ENCODE peak calls at places on chromosomes 5 and 9, in nine cellular contexts. One of them, this sample, is unnamed.

GRCh38 chr9:94911211-94911610 is 184.7 kb downstream of the AOPEP start:
- DNase-seq in thyroid gland: no peak
- DNase-seq in cardiac muscle cell: no peak
- DNase-seq in PC-3: no peak
- DNase-seq in CD4-positive, alpha-beta T cell: no peak
- DNase-seq in WTC11: no peak
- DNase-seq in cardiac fibroblast: no peak
- DNase-seq in mammary epithelial cell: no peak
- DNase-seq in fibroblast of lung: no peak
- DNase-seq in this sample: no peak

GRCh38 chr5:151326276-151326675 is 21.1 kb downstream of the SLC36A2 start:
- DNase-seq in mammary epithelial cell: no peak
- DNase-seq in PC-3: no peak
- DNase-seq in cardiac fibroblast: no peak
- DNase-seq in CD4-positive, alpha-beta T cell: no peak
- DNase-seq in WTC11: no peak
- DNase-seq in thyroid gland: no peak
- DNase-seq in cardiac muscle cell: no peak
- DNase-seq in fibroblast of lung: no peak
- DNase-seq in this sample: no peak

GRCh38 chr9:98502311-98502975 is 206.3 kb downstream of the GABBR2 start:
- DNase-seq in cardiac fibroblast: peak
- DNase-seq in CD4-positive, alpha-beta T cell: no peak
- DNase-seq in PC-3: no peak
- DNase-seq in mammary epithelial cell: no peak
- DNase-seq in thyroid gland: peak
- DNase-seq in WTC11: no peak
- DNase-seq in fibroblast of lung: peak
- DNase-seq in cardiac muscle cell: no peak
- DNase-seq in this sample: peak

GRCh38 chr5:172002840-172003512 is 3.5 kb downstream of the FBXW11 start:
- DNase-seq in mammary epithelial cell: no peak
- DNase-seq in WTC11: no peak
- DNase-seq in cardiac muscle cell: no peak
- DNase-seq in fibroblast of lung: no peak
- DNase-seq in thyroid gland: no peak
- DNase-seq in PC-3: no peak
- DNase-seq in cardiac fibroblast: no peak
- DNase-seq in CD4-positive, alpha-beta T cell: no peak
- DNase-seq in this sample: no peak

GRCh38 chr9:126708178-126708577 is 94.5 kb downstream of the LMX1B start:
- DNase-seq in PC-3: no peak
- DNase-seq in WTC11: no peak
- DNase-seq in cardiac fibroblast: no peak
- DNase-seq in CD4-positive, alpha-beta T cell: no peak
- DNase-seq in mammary epithelial cell: no peak
- DNase-seq in fibroblast of lung: no peak
- DNase-seq in cardiac muscle cell: no peak
- DNase-seq in thyroid gland: no peak
- DNase-seq in this sample: no peak

GRCh38 chr5:139312075-139312474 is 18.5 kb downstream of the MATR3 start:
- DNase-seq in mammary epithelial cell: no peak
- DNase-seq in CD4-positive, alpha-beta T cell: no peak
- DNase-seq in cardiac fibroblast: no peak
- DNase-seq in fibroblast of lung: no peak
- DNase-seq in cardiac muscle cell: no peak
- DNase-seq in PC-3: no peak
- DNase-seq in thyroid gland: no peak
- DNase-seq in WTC11: no peak
- DNase-seq in this sample: no peak

GRCh38 chr9:127361561-127361960 is 35.4 kb upstream of the SLC2A8 start:
- DNase-seq in PC-3: no peak
- DNase-seq in CD4-positive, alpha-beta T cell: no peak
- DNase-seq in thyroid gland: no peak
- DNase-seq in fibroblast of lung: no peak
- DNase-seq in cardiac fibroblast: no peak
- DNase-seq in WTC11: no peak
- DNase-seq in cardiac muscle cell: no peak
- DNase-seq in mammary epithelial cell: peak
- DNase-seq in this sample: no peak

GRCh38 chr9:110623462-110624025 is 44.0 kb upstream of the SVEP1 start:
- DNase-seq in WTC11: no peak
- DNase-seq in PC-3: peak
- DNase-seq in cardiac fibroblast: peak
- DNase-seq in thyroid gland: peak
- DNase-seq in fibroblast of lung: peak
- DNase-seq in CD4-positive, alpha-beta T cell: no peak
- DNase-seq in cardiac muscle cell: peak
- DNase-seq in mammary epithelial cell: peak
- DNase-seq in this sample: peak

GRCh38 chr5:112682621-112683061 is 55.0 kb upstream of the APC start:
- DNase-seq in mammary epithelial cell: no peak
- DNase-seq in cardiac muscle cell: no peak
- DNase-seq in fibroblast of lung: no peak
- DNase-seq in thyroid gland: no peak
- DNase-seq in cardiac fibroblast: no peak
- DNase-seq in WTC11: no peak
- DNase-seq in CD4-positive, alpha-beta T cell: no peak
- DNase-seq in PC-3: peak
- DNase-seq in this sample: peak

GRCh38 chr5:36696059-36696673 is 89.8 kb downstream of the SLC1A3 start:
- DNase-seq in thyroid gland: peak
- DNase-seq in cardiac muscle cell: peak
- DNase-seq in cardiac fibroblast: peak
- DNase-seq in WTC11: peak
- DNase-seq in fibroblast of lung: peak
- DNase-seq in mammary epithelial cell: peak
- DNase-seq in PC-3: peak
- DNase-seq in CD4-positive, alpha-beta T cell: peak
- DNase-seq in this sample: peak
- TF ChIP-seq CTCF in thyroid gland: peak
- TF ChIP-seq CTCF in cardiac muscle cell: peak
- TF ChIP-seq CTCF in cardiac fibroblast: peak
- TF ChIP-seq CTCF in WTC11: peak
- TF ChIP-seq CTCF in fibroblast of lung: peak
- TF ChIP-seq CTCF in mammary epithelial cell: peak
- TF ChIP-seq CTCF in PC-3: peak
- TF ChIP-seq CTCF in CD4-positive, alpha-beta T cell: peak
- TF ChIP-seq CTCF in this sample: peak

GRCh38 chr5:131533844-131534243 is 101.2 kb downstream of the RAPGEF6 start:
- DNase-seq in fibroblast of lung: no peak
- DNase-seq in cardiac fibroblast: no peak
- DNase-seq in mammary epithelial cell: no peak
- DNase-seq in PC-3: no peak
- DNase-seq in CD4-positive, alpha-beta T cell: no peak
- DNase-seq in cardiac muscle cell: no peak
- DNase-seq in WTC11: no peak
- DNase-seq in thyroid gland: no peak
- DNase-seq in this sample: no peak
- TF ChIP-seq CTCF in fibroblast of lung: no peak
- TF ChIP-seq CTCF in cardiac fibroblast: peak
- TF ChIP-seq CTCF in mammary epithelial cell: peak
- TF ChIP-seq CTCF in PC-3: peak
- TF ChIP-seq CTCF in CD4-positive, alpha-beta T cell: peak
- TF ChIP-seq CTCF in cardiac muscle cell: peak
- TF ChIP-seq CTCF in WTC11: no peak
- TF ChIP-seq CTCF in thyroid gland: peak
- TF ChIP-seq CTCF in this sample: peak

GRCh38 chr5:74338101-74338388 is 302.5 kb downstream of the ENC1 start:
- DNase-seq in WTC11: no peak
- DNase-seq in thyroid gland: no peak
- DNase-seq in PC-3: no peak
- DNase-seq in cardiac muscle cell: no peak
- DNase-seq in CD4-positive, alpha-beta T cell: no peak
- DNase-seq in fibroblast of lung: no peak
- DNase-seq in cardiac fibroblast: no peak
- DNase-seq in mammary epithelial cell: no peak
- DNase-seq in this sample: no peak

GRCh38 chr5:74334434-74335364 is 305.8 kb downstream of the ENC1 start:
- DNase-seq in PC-3: no peak
- DNase-seq in cardiac muscle cell: no peak
- DNase-seq in WTC11: no peak
- DNase-seq in mammary epithelial cell: no peak
- DNase-seq in fibroblast of lung: no peak
- DNase-seq in CD4-positive, alpha-beta T cell: no peak
- DNase-seq in cardiac fibroblast: no peak
- DNase-seq in thyroid gland: no peak
- DNase-seq in this sample: no peak

GRCh38 chr5:74337252-74338100 is 303.1 kb downstream of the ENC1 start:
- DNase-seq in PC-3: no peak
- DNase-seq in mammary epithelial cell: no peak
- DNase-seq in fibroblast of lung: no peak
- DNase-seq in thyroid gland: no peak
- DNase-seq in cardiac muscle cell: no peak
- DNase-seq in CD4-positive, alpha-beta T cell: no peak
- DNase-seq in cardiac fibroblast: no peak
- DNase-seq in WTC11: no peak
- DNase-seq in this sample: no peak

GRCh38 chr5:74334034-74334433 is 306.5 kb downstream of the ENC1 start:
- DNase-seq in mammary epithelial cell: no peak
- DNase-seq in CD4-positive, alpha-beta T cell: no peak
- DNase-seq in PC-3: no peak
- DNase-seq in cardiac muscle cell: no peak
- DNase-seq in fibroblast of lung: no peak
- DNase-seq in thyroid gland: no peak
- DNase-seq in WTC11: no peak
- DNase-seq in cardiac fibroblast: no peak
- DNase-seq in this sample: no peak

DNA sequence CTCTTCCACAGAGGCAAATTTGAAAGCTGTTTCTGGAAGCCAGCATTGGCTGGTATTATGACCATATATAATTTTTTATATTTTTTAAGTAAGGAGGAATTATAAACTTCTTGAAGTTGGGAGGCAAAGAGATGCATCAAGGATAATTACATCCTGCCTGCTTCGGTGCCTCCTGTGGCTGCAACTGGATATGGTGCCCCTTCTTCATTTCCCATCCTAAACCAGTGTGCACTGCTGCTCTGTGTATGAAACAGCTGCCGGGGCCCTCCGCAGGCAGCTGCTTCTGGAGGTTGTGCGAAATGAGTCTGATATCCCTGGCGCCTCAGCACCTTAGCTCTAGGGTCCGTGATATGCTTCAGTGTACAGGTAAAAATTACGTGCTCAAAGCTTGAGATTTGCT is 304.2 kb downstream of the ENC1 start:
- DNase-seq in fibroblast of lung: no peak
- DNase-seq in thyroid gland: no peak
- DNase-seq in PC-3: no peak
- DNase-seq in WTC11: peak
- DNase-seq in CD4-positive, alpha-beta T cell: no peak
- DNase-seq in mammary epithelial cell: no peak
- DNase-seq in cardiac fibroblast: no peak
- DNase-seq in cardiac muscle cell: peak
- DNase-seq in this sample: no peak
- TF ChIP-seq CTCF in fibroblast of lung: peak
- TF ChIP-seq CTCF in thyroid gland: no peak
- TF ChIP-seq CTCF in PC-3: no peak
- TF ChIP-seq CTCF in WTC11: no peak
- TF ChIP-seq CTCF in CD4-positive, alpha-beta T cell: no peak
- TF ChIP-seq CTCF in mammary epithelial cell: peak
- TF ChIP-seq CTCF in cardiac fibroblast: peak
- TF ChIP-seq CTCF in cardiac muscle cell: peak
- TF ChIP-seq CTCF in this sample: peak

GRCh38 chr9:124868511-124869465 is 6.9 kb downstream of the ARPC5L start:
- DNase-seq in fibroblast of lung: peak
- DNase-seq in thyroid gland: peak
- DNase-seq in cardiac fibroblast: peak
- DNase-seq in cardiac muscle cell: peak
- DNase-seq in CD4-positive, alpha-beta T cell: peak
- DNase-seq in mammary epithelial cell: peak
- DNase-seq in PC-3: peak
- DNase-seq in WTC11: peak
- DNase-seq in this sample: peak
- TF ChIP-seq CTCF in fibroblast of lung: no peak
- TF ChIP-seq CTCF in thyroid gland: no peak
- TF ChIP-seq CTCF in cardiac fibroblast: no peak
- TF ChIP-seq CTCF in cardiac muscle cell: peak
- TF ChIP-seq CTCF in CD4-positive, alpha-beta T cell: no peak
- TF ChIP-seq CTCF in mammary epithelial cell: no peak
- TF ChIP-seq CTCF in PC-3: peak
- TF ChIP-seq CTCF in WTC11: no peak
- TF ChIP-seq CTCF in this sample: no peak

GRCh38 chr5:163079618-163080017 is 357.8 kb upstream of the CCNG1 start:
- DNase-seq in cardiac muscle cell: no peak
- DNase-seq in WTC11: peak
- DNase-seq in CD4-positive, alpha-beta T cell: no peak
- DNase-seq in mammary epithelial cell: no peak
- DNase-seq in fibroblast of lung: no peak
- DNase-seq in cardiac fibroblast: peak
- DNase-seq in thyroid gland: no peak
- DNase-seq in PC-3: peak
- DNase-seq in this sample: no peak
- TF ChIP-seq CTCF in cardiac muscle cell: no peak
- TF ChIP-seq CTCF in WTC11: peak
- TF ChIP-seq CTCF in CD4-positive, alpha-beta T cell: no peak
- TF ChIP-seq CTCF in mammary epithelial cell: peak
- TF ChIP-seq CTCF in fibroblast of lung: no peak
- TF ChIP-seq CTCF in cardiac fibroblast: peak
- TF ChIP-seq CTCF in thyroid gland: no peak
- TF ChIP-seq CTCF in PC-3: peak
- TF ChIP-seq CTCF in this sample: peak

GRCh38 chr5:14144586-14145355 is 1.6 kb downstream of the TRIO start:
- DNase-seq in cardiac muscle cell: peak
- DNase-seq in mammary epithelial cell: peak
- DNase-seq in PC-3: peak
- DNase-seq in fibroblast of lung: peak
- DNase-seq in CD4-positive, alpha-beta T cell: no peak
- DNase-seq in WTC11: peak
- DNase-seq in thyroid gland: peak
- DNase-seq in cardiac fibroblast: peak
- DNase-seq in this sample: peak
- TF ChIP-seq CTCF in cardiac muscle cell: no peak
- TF ChIP-seq CTCF in mammary epithelial cell: no peak
- TF ChIP-seq CTCF in PC-3: no peak
- TF ChIP-seq CTCF in fibroblast of lung: no peak
- TF ChIP-seq CTCF in CD4-positive, alpha-beta T cell: no peak
- TF ChIP-seq CTCF in WTC11: no peak
- TF ChIP-seq CTCF in thyroid gland: peak
- TF ChIP-seq CTCF in cardiac fibroblast: no peak
- TF ChIP-seq CTCF in this sample: no peak

GRCh38 chr5:133287500-133287899 is 235.7 kb downstream of the HSPA4 start:
- DNase-seq in cardiac fibroblast: peak
- DNase-seq in fibroblast of lung: peak
- DNase-seq in CD4-positive, alpha-beta T cell: peak
- DNase-seq in cardiac muscle cell: peak
- DNase-seq in WTC11: no peak
- DNase-seq in PC-3: peak
- DNase-seq in mammary epithelial cell: no peak
- DNase-seq in thyroid gland: no peak
- DNase-seq in this sample: no peak
- TF ChIP-seq CTCF in cardiac fibroblast: peak
- TF ChIP-seq CTCF in fibroblast of lung: peak
- TF ChIP-seq CTCF in CD4-positive, alpha-beta T cell: peak
- TF ChIP-seq CTCF in cardiac muscle cell: peak
- TF ChIP-seq CTCF in WTC11: no peak
- TF ChIP-seq CTCF in PC-3: peak
- TF ChIP-seq CTCF in mammary epithelial cell: peak
- TF ChIP-seq CTCF in thyroid gland: peak
- TF ChIP-seq CTCF in this sample: peak

This sample was measured in HFFc6.